ENCODE peak calls at places on chromosome 17, in nine cellular contexts. One of them, this sample, is unnamed. For H3K4me1, the result is how much of the 10 kb centered on the place peaks cover.

GRCh38 chr17:17964710-17965109 is 7.5 kb downstream of the TOM1L2 start:
- DNase-seq in transverse colon: no peak
- DNase-seq in adrenal gland: peak
- DNase-seq in mammary epithelial cell: no peak
- DNase-seq in lung: no peak
- DNase-seq in ovary: no peak
- DNase-seq in stomach: no peak
- DNase-seq in CD8-positive, alpha-beta T cell: no peak
- DNase-seq in heart right ventricle: no peak
- DNase-seq in this sample: no peak

GRCh38 chr17:15348030-15348429 is 6.6 kb upstream of the TEKT3 start:
- DNase-seq in stomach: no peak
- DNase-seq in transverse colon: peak
- DNase-seq in ovary: no peak
- DNase-seq in lung: no peak
- DNase-seq in mammary epithelial cell: peak
- DNase-seq in heart right ventricle: no peak
- DNase-seq in adrenal gland: no peak
- DNase-seq in CD8-positive, alpha-beta T cell: no peak
- DNase-seq in this sample: peak

GRCh38 chr17:33142703-33143299 is 150.3 kb downstream of the ASIC2 start:
- DNase-seq in heart right ventricle: no peak
- DNase-seq in adrenal gland: peak
- DNase-seq in transverse colon: no peak
- DNase-seq in lung: no peak
- DNase-seq in mammary epithelial cell: peak
- DNase-seq in CD8-positive, alpha-beta T cell: no peak
- DNase-seq in stomach: no peak
- DNase-seq in ovary: no peak
- DNase-seq in this sample: peak

GRCh38 chr17:80991645-80992076 is at the start of gene CHMP6:
- DNase-seq in ovary: peak
- DNase-seq in transverse colon: peak
- DNase-seq in lung: peak
- DNase-seq in CD8-positive, alpha-beta T cell: peak
- DNase-seq in mammary epithelial cell: peak
- DNase-seq in adrenal gland: peak
- DNase-seq in stomach: peak
- DNase-seq in heart right ventricle: peak
- DNase-seq in this sample: peak

GRCh38 chr17:15463363-15463762 is 4.1 kb downstream of the CDRT4 start:
- DNase-seq in transverse colon: peak
- DNase-seq in CD8-positive, alpha-beta T cell: no peak
- DNase-seq in mammary epithelial cell: no peak
- DNase-seq in ovary: peak
- DNase-seq in stomach: peak
- DNase-seq in lung: peak
- DNase-seq in heart right ventricle: no peak
- DNase-seq in adrenal gland: peak
- DNase-seq in this sample: peak

GRCh38 chr17:77454560-77455095 is 313.9 kb downstream of the SEC14L1 start:
- DNase-seq in adrenal gland: no peak
- DNase-seq in transverse colon: no peak
- DNase-seq in CD8-positive, alpha-beta T cell: no peak
- DNase-seq in lung: no peak
- DNase-seq in stomach: no peak
- DNase-seq in mammary epithelial cell: peak
- DNase-seq in heart right ventricle: peak
- DNase-seq in ovary: no peak
- DNase-seq in this sample: no peak

GRCh38 chr17:58156839-58157803 is 8.9 kb downstream of the OR4D1 start:
- DNase-seq in transverse colon: peak
- DNase-seq in mammary epithelial cell: peak
- DNase-seq in adrenal gland: peak
- DNase-seq in ovary: no peak
- DNase-seq in CD8-positive, alpha-beta T cell: peak
- DNase-seq in lung: no peak
- DNase-seq in stomach: no peak
- DNase-seq in heart right ventricle: peak
- DNase-seq in this sample: peak

GRCh38 chr17:69331746-69332145 is 4.8 kb upstream of the ABCA5 start:
- DNase-seq in transverse colon: no peak
- DNase-seq in CD8-positive, alpha-beta T cell: no peak
- DNase-seq in ovary: no peak
- DNase-seq in mammary epithelial cell: no peak
- DNase-seq in stomach: no peak
- DNase-seq in adrenal gland: no peak
- DNase-seq in lung: no peak
- DNase-seq in heart right ventricle: no peak
- DNase-seq in this sample: no peak

GRCh38 chr17:76529643-76530488 is 7.6 kb downstream of the CYGB start:
- DNase-seq in adrenal gland: peak
- DNase-seq in ovary: peak
- DNase-seq in mammary epithelial cell: peak
- DNase-seq in transverse colon: peak
- DNase-seq in stomach: peak
- DNase-seq in heart right ventricle: peak
- DNase-seq in lung: peak
- DNase-seq in CD8-positive, alpha-beta T cell: no peak
- DNase-seq in this sample: peak

GRCh38 chr17:66727634-66728570 is 107.0 kb upstream of the CACNG5 start:
- DNase-seq in adrenal gland: peak
- DNase-seq in stomach: peak
- DNase-seq in ovary: peak
- DNase-seq in mammary epithelial cell: peak
- DNase-seq in heart right ventricle: peak
- DNase-seq in lung: peak
- DNase-seq in CD8-positive, alpha-beta T cell: no peak
- DNase-seq in transverse colon: peak
- DNase-seq in this sample: peak

GRCh38 chr17:63751806-63752205 is 10.2 kb upstream of the STRADA start:
- DNase-seq in lung: no peak
- DNase-seq in CD8-positive, alpha-beta T cell: peak
- DNase-seq in stomach: no peak
- DNase-seq in transverse colon: no peak
- DNase-seq in adrenal gland: no peak
- DNase-seq in mammary epithelial cell: no peak
- DNase-seq in heart right ventricle: no peak
- DNase-seq in ovary: no peak
- DNase-seq in this sample: no peak

GRCh38 chr17:44464037-44464436 is 39.2 kb downstream of the GPATCH8 start:
- DNase-seq in CD8-positive, alpha-beta T cell: no peak
- DNase-seq in heart right ventricle: no peak
- DNase-seq in ovary: no peak
- DNase-seq in mammary epithelial cell: peak
- DNase-seq in stomach: no peak
- DNase-seq in transverse colon: no peak
- DNase-seq in adrenal gland: no peak
- DNase-seq in lung: no peak
- DNase-seq in this sample: no peak

GRCh38 chr17:56292010-56292409 is 138.7 kb downstream of the ANKFN1 start:
- DNase-seq in transverse colon: no peak
- DNase-seq in ovary: no peak
- DNase-seq in mammary epithelial cell: peak
- DNase-seq in lung: no peak
- DNase-seq in adrenal gland: no peak
- DNase-seq in stomach: no peak
- DNase-seq in CD8-positive, alpha-beta T cell: no peak
- DNase-seq in heart right ventricle: no peak
- DNase-seq in this sample: no peak

GRCh38 chr17:44170499-44171201 is at the start of gene ASB16:
- DNase-seq in lung: no peak
- DNase-seq in CD8-positive, alpha-beta T cell: no peak
- DNase-seq in adrenal gland: peak
- DNase-seq in transverse colon: no peak
- DNase-seq in ovary: peak
- DNase-seq in stomach: peak
- DNase-seq in heart right ventricle: peak
- DNase-seq in mammary epithelial cell: no peak
- DNase-seq in this sample: peak

GRCh38 chr17:11366451-11366850 is 125.4 kb downstream of the SHISA6 start:
- DNase-seq in stomach: no peak
- DNase-seq in transverse colon: no peak
- DNase-seq in mammary epithelial cell: no peak
- DNase-seq in adrenal gland: no peak
- DNase-seq in ovary: no peak
- DNase-seq in heart right ventricle: no peak
- DNase-seq in CD8-positive, alpha-beta T cell: no peak
- DNase-seq in lung: no peak
- DNase-seq in this sample: no peak

GRCh38 chr17:77354721-77355455 is 214.1 kb downstream of the SEC14L1 start:
- DNase-seq in stomach: peak
- DNase-seq in mammary epithelial cell: peak
- DNase-seq in lung: peak
- DNase-seq in ovary: peak
- DNase-seq in transverse colon: peak
- DNase-seq in heart right ventricle: peak
- DNase-seq in adrenal gland: peak
- DNase-seq in CD8-positive, alpha-beta T cell: no peak
- DNase-seq in this sample: peak

GRCh38 chr17:10471853-10472252 is 2.5 kb upstream of the MYH4 start:
- DNase-seq in heart right ventricle: no peak
- DNase-seq in lung: no peak
- DNase-seq in mammary epithelial cell: no peak
- DNase-seq in CD8-positive, alpha-beta T cell: no peak
- DNase-seq in transverse colon: no peak
- DNase-seq in stomach: no peak
- DNase-seq in ovary: no peak
- DNase-seq in adrenal gland: no peak
- DNase-seq in this sample: no peak

GRCh38 chr17:50177476-50177875 is 11.7 kb downstream of the SGCA start:
- DNase-seq in mammary epithelial cell: peak
- DNase-seq in CD8-positive, alpha-beta T cell: no peak
- DNase-seq in transverse colon: no peak
- DNase-seq in adrenal gland: no peak
- DNase-seq in stomach: no peak
- DNase-seq in lung: no peak
- DNase-seq in ovary: no peak
- DNase-seq in heart right ventricle: no peak
- DNase-seq in this sample: no peak

GRCh38 chr17:50180593-50180992 is 14.8 kb downstream of the SGCA start:
- DNase-seq in adrenal gland: no peak
- DNase-seq in heart right ventricle: no peak
- DNase-seq in ovary: no peak
- DNase-seq in lung: no peak
- DNase-seq in stomach: no peak
- DNase-seq in CD8-positive, alpha-beta T cell: no peak
- DNase-seq in transverse colon: no peak
- DNase-seq in mammary epithelial cell: no peak
- DNase-seq in this sample: no peak

GRCh38 chr17:50176559-50177471 is 11.0 kb downstream of the SGCA start:
- DNase-seq in mammary epithelial cell: no peak
- DNase-seq in stomach: no peak
- DNase-seq in lung: no peak
- DNase-seq in CD8-positive, alpha-beta T cell: no peak
- DNase-seq in adrenal gland: no peak
- DNase-seq in heart right ventricle: peak
- DNase-seq in ovary: no peak
- DNase-seq in transverse colon: no peak
- DNase-seq in this sample: no peak

GRCh38 chr17:50180066-50180465 is 14.3 kb downstream of the SGCA start:
- DNase-seq in stomach: no peak
- DNase-seq in ovary: no peak
- DNase-seq in heart right ventricle: no peak
- DNase-seq in transverse colon: no peak
- DNase-seq in lung: no peak
- DNase-seq in mammary epithelial cell: no peak
- DNase-seq in CD8-positive, alpha-beta T cell: peak
- DNase-seq in adrenal gland: no peak
- DNase-seq in this sample: no peak

GRCh38 chr17:50177983-50178834 is 12.4 kb downstream of the SGCA start:
- DNase-seq in ovary: peak
- DNase-seq in transverse colon: peak
- DNase-seq in stomach: peak
- DNase-seq in mammary epithelial cell: peak
- DNase-seq in adrenal gland: peak
- DNase-seq in heart right ventricle: peak
- DNase-seq in lung: peak
- DNase-seq in CD8-positive, alpha-beta T cell: peak
- DNase-seq in this sample: peak
- H3K4me1 ChIP-seq in ovary: under half
- H3K4me1 ChIP-seq in transverse colon: under half
- H3K4me1 ChIP-seq in stomach: under half
- H3K4me1 ChIP-seq in mammary epithelial cell: under half
- H3K4me1 ChIP-seq in adrenal gland: under half
- H3K4me1 ChIP-seq in heart right ventricle: under half
- H3K4me1 ChIP-seq in lung: under half
- H3K4me1 ChIP-seq in CD8-positive, alpha-beta T cell: under half
- H3K4me1 ChIP-seq in this sample: under half

GRCh38 chr17:7558544-7559306 is at the start of gene TNFSF13:
- DNase-seq in ovary: peak
- DNase-seq in mammary epithelial cell: no peak
- DNase-seq in heart right ventricle: peak
- DNase-seq in stomach: peak
- DNase-seq in adrenal gland: peak
- DNase-seq in lung: peak
- DNase-seq in transverse colon: peak
- DNase-seq in CD8-positive, alpha-beta T cell: no peak
- DNase-seq in this sample: peak
- H3K4me1 ChIP-seq in ovary: under half
- H3K4me1 ChIP-seq in mammary epithelial cell: under half
- H3K4me1 ChIP-seq in heart right ventricle: half or more
- H3K4me1 ChIP-seq in stomach: half or more
- H3K4me1 ChIP-seq in adrenal gland: half or more
- H3K4me1 ChIP-seq in lung: under half
- H3K4me1 ChIP-seq in transverse colon: half or more
- H3K4me1 ChIP-seq in CD8-positive, alpha-beta T cell: under half
- H3K4me1 ChIP-seq in this sample: half or more

DNA sequence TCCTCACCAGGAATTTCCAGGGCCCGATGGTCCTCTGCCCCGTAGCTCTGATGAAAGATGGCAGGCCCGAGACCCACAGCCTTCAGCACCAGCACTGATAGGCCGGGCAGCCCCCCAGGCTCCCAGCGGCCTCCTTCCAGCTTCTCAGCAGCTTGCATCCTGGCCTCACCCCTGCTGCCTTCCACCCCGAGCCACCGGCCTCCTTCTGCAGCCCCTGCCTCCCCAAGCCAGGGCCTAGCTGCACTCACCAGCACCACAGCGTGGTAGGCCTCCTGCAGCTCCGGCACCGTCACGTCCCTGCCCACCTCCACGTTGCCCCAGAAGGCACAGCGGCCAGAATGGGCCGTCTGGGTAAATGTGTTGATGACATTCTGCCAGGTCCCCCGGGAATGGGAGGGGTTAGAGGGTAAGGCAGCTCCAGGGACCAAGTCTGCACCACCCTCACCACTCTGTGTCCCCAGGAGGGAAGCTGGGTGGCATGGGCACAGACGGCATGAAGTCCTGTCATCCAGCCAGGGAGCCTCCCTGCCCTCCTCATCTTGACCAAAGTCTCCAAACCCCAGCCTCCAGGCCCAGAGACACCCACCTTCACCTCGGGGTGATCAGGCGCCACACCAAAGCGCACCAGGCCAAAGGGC is 6.5 kb downstream of the FDXR start:
- DNase-seq in adrenal gland: no peak
- DNase-seq in stomach: no peak
- DNase-seq in lung: no peak
- DNase-seq in transverse colon: no peak
- DNase-seq in CD8-positive, alpha-beta T cell: no peak
- DNase-seq in mammary epithelial cell: no peak
- DNase-seq in ovary: no peak
- DNase-seq in heart right ventricle: no peak
- DNase-seq in this sample: no peak
- H3K4me1 ChIP-seq in adrenal gland: half or more
- H3K4me1 ChIP-seq in stomach: under half
- H3K4me1 ChIP-seq in lung: under half
- H3K4me1 ChIP-seq in transverse colon: under half
- H3K4me1 ChIP-seq in CD8-positive, alpha-beta T cell: under half
- H3K4me1 ChIP-seq in mammary epithelial cell: under half
- H3K4me1 ChIP-seq in ovary: under half
- H3K4me1 ChIP-seq in heart right ventricle: under half
- H3K4me1 ChIP-seq in this sample: under half

GRCh38 chr17:8121531-8122390 is 2.1 kb downstream of the HES7 start:
- DNase-seq in CD8-positive, alpha-beta T cell: no peak
- DNase-seq in ovary: peak
- DNase-seq in lung: no peak
- DNase-seq in heart right ventricle: peak
- DNase-seq in mammary epithelial cell: peak
- DNase-seq in transverse colon: peak
- DNase-seq in adrenal gland: peak
- DNase-seq in stomach: no peak
- DNase-seq in this sample: peak
- H3K4me1 ChIP-seq in CD8-positive, alpha-beta T cell: half or more
- H3K4me1 ChIP-seq in ovary: under half
- H3K4me1 ChIP-seq in lung: under half
- H3K4me1 ChIP-seq in heart right ventricle: half or more
- H3K4me1 ChIP-seq in mammary epithelial cell: under half
- H3K4me1 ChIP-seq in transverse colon: half or more
- H3K4me1 ChIP-seq in adrenal gland: half or more
- H3K4me1 ChIP-seq in stomach: half or more
- H3K4me1 ChIP-seq in this sample: half or more

This sample was measured in thyroid gland.